ENCODE peak calls at places on chromosomes 3 and 15, in six cellular contexts. I, T, H, S, D and F are unnamed samples.

GRCh38 chr15:91099616-91100560 is at the start of gene SV2B:
- DNase-seq in I (peak; percentile 61), T (peak; percentile 42), H (peak; percentile 5), S (peak; percentile 52), D (no peak), F (peak; percentile 66)

GRCh38 chr3:151871639-151872468 is 1.6 kb upstream of the SUCNR1 start:
- DNase-seq in I (no peak), T (no peak), H (no peak), S (no peak), D (peak; percentile 70), F (no peak)

GRCh38 chr3:195767792-195768191 is 43.9 kb downstream of the MUC4 start:
- DNase-seq in I (no peak), T (no peak), H (no peak), S (no peak), D (no peak), F (no peak)

GRCh38 chr3:4680227-4680691 is 187.1 kb downstream of the ITPR1 start:
- DNase-seq in I (no peak), T (no peak), H (peak; percentile 45), S (no peak), D (no peak), F (no peak)

GRCh38 chr15:84929795-84930371 is 45.4 kb downstream of the SLC28A1 start:
- DNase-seq in I (no peak), T (no peak), H (peak; percentile 60), S (peak; percentile 28), D (no peak), F (no peak)

GRCh38 chr3:80350771-80351170 is 583.0 kb upstream of the ROBO1 start:
- DNase-seq in I (peak; percentile 14), T (no peak), H (no peak), S (no peak), D (no peak), F (no peak)

GRCh38 chr3:126355777-126356372 is 1.3 kb downstream of the KLF15 start:
- DNase-seq in I (peak; percentile 99), T (peak; percentile 95), H (peak; percentile 49), S (no peak), D (peak; percentile 40), F (peak; percentile 74)

GRCh38 chr3:151346292-151346691 is 16.9 kb upstream of the P2RY13 start:
- DNase-seq in I (no peak), T (no peak), H (no peak), S (no peak), D (no peak), F (no peak)

GRCh38 chr3:38325256-38325655 is 21.3 kb upstream of the XYLB start:
- DNase-seq in I (no peak), T (no peak), H (no peak), S (no peak), D (no peak), F (no peak)

GRCh38 chr3:82080792-82081191 is 319.3 kb upstream of the GBE1 start:
- DNase-seq in I (no peak), T (no peak), H (peak; percentile 20), S (no peak), D (no peak), F (no peak)

GRCh38 chr15:85479071-85479647 is 98.8 kb downstream of the AKAP13 start:
- DNase-seq in I (no peak), T (no peak), H (peak; percentile 72), S (no peak), D (no peak), F (no peak)

GRCh38 chr15:86183765-86184491 is 104.3 kb downstream of the AGBL1 start:
- DNase-seq in I (no peak), T (peak; percentile 59), H (no peak), S (no peak), D (no peak), F (no peak)

GRCh38 chr3:145869958-145870357 is 291.0 kb downstream of the PLOD2 start:
- DNase-seq in I (no peak), T (no peak), H (no peak), S (no peak), D (no peak), F (peak; percentile 23)

GRCh38 chr3:79926522-79926921 is 158.7 kb upstream of the ROBO1 start:
- DNase-seq in I (no peak), T (no peak), H (no peak), S (no peak), D (no peak), F (no peak)

GRCh38 chr3:114690896-114691295 is 397.1 kb downstream of the TIGIT start:
- DNase-seq in I (no peak), T (no peak), H (no peak), S (no peak), D (no peak), F (no peak)

GRCh38 chr3:193732827-193733226 is 139.8 kb downstream of the OPA1 start:
- DNase-seq in I (no peak), T (no peak), H (no peak), S (no peak), D (no peak), F (no peak)

GRCh38 chr3:159458010-159458409 is 530.6 kb upstream of the IL12A start:
- DNase-seq in I (no peak), T (no peak), H (peak; percentile 89), S (no peak), D (no peak), F (no peak)

GRCh38 chr15:101536875-101537405 is 47.4 kb upstream of the PCSK6 start:
- DNase-seq in I (no peak), T (no peak), H (no peak), S (no peak), D (no peak), F (no peak)

GRCh38 chr3:159604151-159604581 is 384.5 kb upstream of the IL12A start:
- DNase-seq in I (peak; percentile 91), T (no peak), H (peak; percentile 37), S (no peak), D (no peak), F (no peak)

GRCh38 chr15:39172380-39173281 is 408.2 kb upstream of the THBS1 start:
- DNase-seq in I (no peak), T (peak; percentile 6), H (peak; percentile 77), S (no peak), D (no peak), F (peak; percentile 79)

GRCh38 chr15:48925714-48926223 is 38.0 kb downstream of the SHC4 start:
- DNase-seq in I (no peak), T (peak; percentile 1), H (peak; percentile 92), S (no peak), D (no peak), F (no peak)

GRCh38 chr3:71251156-71251775 is 332.3 kb downstream of the FOXP1 start:
- DNase-seq in I (no peak), T (no peak), H (peak; percentile 85), S (no peak), D (no peak), F (no peak)

GRCh38 chr3:5692446-5692845 is 504.9 kb downstream of the EDEM1 start:
- DNase-seq in I (no peak), T (no peak), H (no peak), S (no peak), D (no peak), F (no peak)

GRCh38 chr3:195582947-195583346 is 793 bp downstream of the APOD start:
- DNase-seq in I (no peak), T (no peak), H (no peak), S (no peak), D (no peak), F (no peak)